ENCODE peak calls at places on chromosomes 4 and X, in eight cellular contexts. H is lower leg skin, Y is H7, J is K562, R is OCI-LY7, X is ovary, Q is mucosa of descending colon, G is Peyer's patch. N is an unnamed sample.
A peak's percentile ranks its signal among the peaks of the same experiment; 100 is the strongest.

GRCh38 chrX:67953658-67954057 is 409.8 kb downstream of the AR start:
- DNase-seq in H (no peak), Y (no peak), J (no peak), R (no peak), X (no peak), Q (no peak), G (no peak), N (no peak)

GRCh38 chr4:184664445-184665210 is 15.1 kb downstream of the PRIMPOL start:
- DNase-seq in H (no peak), Y (peak; percentile 75), J (peak; percentile 64), R (peak; percentile 32), X (no peak), Q (no peak), G (no peak), N (no peak)

GRCh38 chr4:118927976-118928375 is 39.3 kb downstream of the SYNPO2 start:
- DNase-seq in H (no peak), Y (no peak), J (no peak), R (no peak), X (peak; percentile 61), Q (peak; percentile 20), G (no peak), N (no peak)

GRCh38 chrX:148929686-148930085 is 429.3 kb downstream of the AFF2 start:
- DNase-seq in H (no peak), Y (no peak), J (no peak), R (no peak), X (no peak), Q (no peak), G (no peak), N (no peak)

GRCh38 chr4:123826896-123827295 is 430.3 kb downstream of the SPRY1 start:
- DNase-seq in H (no peak), Y (no peak), J (no peak), R (no peak), X (no peak), Q (no peak), G (no peak), N (no peak)

GRCh38 chrX:153495362-153495751 is 577 bp downstream of the BGN start:
- DNase-seq in H (no peak), Y (no peak), J (no peak), R (no peak), X (peak; percentile 63), Q (no peak), G (no peak), N (no peak)

GRCh38 chr4:16897991-16898827 is at the start of gene LDB2:
- DNase-seq in H (peak; percentile 90), Y (peak; percentile 46), J (no peak), R (no peak), X (peak; percentile 82), Q (peak; percentile 28), G (no peak), N (no peak)

GRCh38 chrX:143472334-143472938 is 44.8 kb downstream of the SPANXN3 start:
- DNase-seq in H (no peak), Y (no peak), J (no peak), R (no peak), X (no peak), Q (no peak), G (no peak), N (no peak)

GRCh38 chr4:114417214-114417613 is 181.4 kb upstream of the UGT8 start:
- DNase-seq in H (no peak), Y (peak; percentile 28), J (no peak), R (peak; percentile 18), X (no peak), Q (no peak), G (no peak), N (no peak)

GRCh38 chr4:14375816-14376215 is 626.5 kb upstream of the CPEB2 start:
- DNase-seq in H (no peak), Y (no peak), J (no peak), R (no peak), X (no peak), Q (no peak), G (no peak), N (no peak)

GRCh38 chrX:10685923-10686595 is 65.7 kb upstream of the MID1 start:
- DNase-seq in H (no peak), Y (no peak), J (no peak), R (no peak), X (no peak), Q (no peak), G (no peak), N (no peak)

GRCh38 chr4:87354168-87355102 is 31.8 kb upstream of the HSD17B13 start:
- DNase-seq in H (no peak), Y (no peak), J (no peak), R (no peak), X (no peak), Q (no peak), G (no peak), N (no peak)

GRCh38 chr4:1589098-1589497 is 95.0 kb downstream of the FAM53A start:
- DNase-seq in H (no peak), Y (no peak), J (no peak), R (no peak), X (no peak), Q (no peak), G (no peak), N (no peak)

GRCh38 chr4:100188829-100189228 is 1.4 kb downstream of the DDIT4L start:
- DNase-seq in H (no peak), Y (no peak), J (no peak), R (no peak), X (no peak), Q (no peak), G (no peak), N (no peak)

GRCh38 chr4:6576512-6576911 is 1.5 kb downstream of the MAN2B2 start:
- DNase-seq in H (no peak), Y (no peak), J (no peak), R (no peak), X (peak; percentile 50), Q (no peak), G (no peak), N (no peak)

GRCh38 chr4:112112590-112113170 is 32.6 kb upstream of the FAM241A start:
- DNase-seq in H (no peak), Y (no peak), J (no peak), R (no peak), X (no peak), Q (no peak), G (no peak), N (no peak)

GRCh38 chrX:140180585-140180984 is 215.3 kb upstream of the CXorf66 start:
- DNase-seq in H (no peak), Y (no peak), J (no peak), R (no peak), X (no peak), Q (no peak), G (no peak), N (no peak)

GRCh38 chrX:132181364-132181763 is 37.9 kb downstream of the RAP2C start:
- DNase-seq in H (no peak), Y (no peak), J (no peak), R (no peak), X (no peak), Q (peak; percentile 4), G (peak; percentile 46), N (no peak)

GRCh38 chr4:57462843-57463242 is 352.7 kb upstream of the IGFBP7 start:
- DNase-seq in H (no peak), Y (no peak), J (no peak), R (no peak), X (no peak), Q (peak; percentile 24), G (no peak), N (no peak)

GRCh38 chr4:21752616-21753015 is 196.0 kb downstream of the KCNIP4 start:
- DNase-seq in H (no peak), Y (no peak), J (no peak), R (no peak), X (no peak), Q (no peak), G (no peak), N (no peak)

GRCh38 chr4:21753084-21753760 is 195.3 kb downstream of the KCNIP4 start:
- DNase-seq in H (no peak), Y (no peak), J (no peak), R (no peak), X (no peak), Q (no peak), G (no peak), N (no peak)

GRCh38 chr4:21757281-21757680 is 191.3 kb downstream of the KCNIP4 start:
- DNase-seq in H (no peak), Y (no peak), J (no peak), R (no peak), X (no peak), Q (no peak), G (no peak), N (no peak)
- H3K4me3 ChIP-seq in H (no peak overlapping the region), Y (no peak overlapping the region), J (no peak overlapping the region), R (no peak overlapping the region), X (no peak overlapping the region), Q (no peak overlapping the region), G (no peak overlapping the region), N (no peak overlapping the region)

GRCh38 chr4:138611017-138611416 is 368.9 kb upstream of the SLC7A11 start:
- DNase-seq in H (no peak), Y (no peak), J (no peak), R (no peak), X (no peak), Q (no peak), G (no peak), N (no peak)

GRCh38 chr4:138611721-138612120 is 369.6 kb upstream of the SLC7A11 start:
- DNase-seq in H (no peak), Y (no peak), J (no peak), R (no peak), X (no peak), Q (no peak), G (no peak), N (no peak)

GRCh38 chr4:138614462-138615142 is 372.5 kb upstream of the SLC7A11 start:
- DNase-seq in H (no peak), Y (no peak), J (no peak), R (no peak), X (no peak), Q (no peak), G (no peak), N (no peak)

GRCh38 chr4:138612428-138612827 is 370.3 kb upstream of the SLC7A11 start:
- DNase-seq in H (no peak), Y (no peak), J (no peak), R (no peak), X (no peak), Q (no peak), G (no peak), N (no peak)

GRCh38 chr4:138616775-138617174 is 374.6 kb upstream of the SLC7A11 start:
- DNase-seq in H (no peak), Y (no peak), J (no peak), R (no peak), X (no peak), Q (no peak), G (no peak), N (no peak)
- H3K4me3 ChIP-seq in H (no peak overlapping the region), Y (no peak overlapping the region), J (no peak overlapping the region), R (no peak overlapping the region), X (no peak overlapping the region), Q (no peak overlapping the region), G (no peak overlapping the region), N (no peak overlapping the region)

GRCh38 chr4:187128226-187128625 is 404.6 kb upstream of the FAT1 start:
- DNase-seq in H (no peak), Y (no peak), J (no peak), R (no peak), X (no peak), Q (no peak), G (no peak), N (no peak)
- H3K4me3 ChIP-seq in H (no peak overlapping the region), Y (no peak overlapping the region), J (no peak overlapping the region), R (no peak overlapping the region), X (no peak overlapping the region), Q (no peak overlapping the region), G (no peak overlapping the region), N (no peak overlapping the region)

DNA sequence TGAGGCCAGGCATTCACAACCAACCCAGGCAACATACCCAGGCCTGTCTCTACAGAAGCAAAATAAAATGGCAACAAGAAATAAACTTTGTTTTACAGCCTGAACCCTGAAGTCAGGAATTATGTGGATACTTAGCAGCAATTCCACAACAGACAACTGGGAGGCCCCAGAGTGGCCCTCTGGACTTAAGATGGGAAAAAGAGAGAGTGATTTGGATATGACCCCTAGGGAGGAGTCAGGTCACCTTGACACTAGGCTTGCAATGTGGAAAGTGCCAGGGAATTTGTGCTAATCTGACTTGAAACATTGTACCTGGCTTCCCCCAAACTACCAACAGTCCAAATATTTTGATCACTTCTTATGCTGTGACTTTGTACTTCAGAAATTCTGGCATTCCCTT is 193.1 kb downstream of the PARM1 start:
- DNase-seq in H (no peak), Y (peak; percentile 8), J (no peak), R (no peak), X (no peak), Q (no peak), G (no peak), N (no peak)
- H3K4me3 ChIP-seq in H (no peak overlapping the region), Y (no peak overlapping the region), J (no peak overlapping the region), R (no peak overlapping the region), X (no peak overlapping the region), Q (no peak overlapping the region), G (no peak overlapping the region), N (no peak overlapping the region)